ENCODE peak calls at places on chromosomes 2 and 18, in nine cellular contexts. Q, L, I, A, P, N, W, T and F are unnamed samples.

GRCh38 chr2:36960773-36961172 is 5.6 kb downstream of the STRN start:
- DNase-seq in Q (no peak), L (no peak), I (no peak), A (no peak), P (no peak), N (no peak), W (no peak), T (no peak), F (no peak)

GRCh38 chr2:10771786-10772185 is 40.8 kb downstream of the PDIA6 start:
- DNase-seq in Q (no peak), L (no peak), I (no peak), A (no peak), P (no peak), N (no peak), W (no peak), T (no peak), F (no peak)

GRCh38 chr18:76396792-76397191 is 98.2 kb downstream of the ZNF516 start:
- DNase-seq in Q (no peak), L (no peak), I (no peak), A (no peak), P (no peak), N (no peak), W (no peak), T (no peak), F (no peak)

GRCh38 chr2:200302940-200303727 is 3.4 kb upstream of the SPATS2L start:
- DNase-seq in Q (no peak), L (no peak), I (peak), A (no peak), P (no peak), N (peak), W (no peak), T (no peak), F (no peak)

GRCh38 chr2:1649103-1649870 is 95.0 kb downstream of the PXDN start:
- DNase-seq in Q (no peak), L (no peak), I (no peak), A (no peak), P (no peak), N (no peak), W (no peak), T (no peak), F (no peak)

GRCh38 chr2:76478636-76479035 is 767.9 kb upstream of the GCFC2 start:
- DNase-seq in Q (no peak), L (no peak), I (no peak), A (no peak), P (no peak), N (no peak), W (no peak), T (no peak), F (no peak)

GRCh38 chr2:237909075-237909695 is 49.8 kb downstream of the RAMP1 start:
- DNase-seq in Q (no peak), L (no peak), I (no peak), A (no peak), P (no peak), N (no peak), W (no peak), T (no peak), F (no peak)

GRCh38 chr2:169105433-169105832 is 36.1 kb downstream of the DHRS9 start:
- DNase-seq in Q (no peak), L (no peak), I (no peak), A (no peak), P (no peak), N (no peak), W (no peak), T (no peak), F (no peak)

GRCh38 chr2:8994386-8994785 is 9.1 kb downstream of the MBOAT2 start:
- DNase-seq in Q (no peak), L (no peak), I (no peak), A (no peak), P (no peak), N (no peak), W (no peak), T (no peak), F (no peak)

GRCh38 chr2:179711375-179711774 is 150.0 kb downstream of the ZNF385B start:
- DNase-seq in Q (no peak), L (no peak), I (no peak), A (no peak), P (no peak), N (no peak), W (no peak), T (no peak), F (no peak)

GRCh38 chr2:16216555-16216938 is 276.2 kb downstream of the MYCN start:
- DNase-seq in Q (peak), L (no peak), I (no peak), A (no peak), P (no peak), N (no peak), W (no peak), T (no peak), F (no peak)

GRCh38 chr2:64363140-64363539 is 90.8 kb upstream of the LGALSL start:
- DNase-seq in Q (no peak), L (no peak), I (no peak), A (no peak), P (no peak), N (no peak), W (no peak), T (no peak), F (no peak)

GRCh38 chr18:58998421-58999203 is 133.9 kb downstream of the ZNF532 start:
- DNase-seq in Q (no peak), L (no peak), I (peak), A (no peak), P (peak), N (no peak), W (no peak), T (no peak), F (no peak)

GRCh38 chr2:96329416-96329815 is 4.3 kb downstream of the ITPRIPL1 start:
- DNase-seq in Q (no peak), L (no peak), I (peak), A (peak), P (no peak), N (no peak), W (no peak), T (no peak), F (no peak)

GRCh38 chr2:9707008-9707407 is 76.2 kb upstream of the YWHAQ start:
- DNase-seq in Q (no peak), L (no peak), I (no peak), A (no peak), P (no peak), N (no peak), W (no peak), T (no peak), F (no peak)

GRCh38 chr2:234410526-234410925 is 86.4 kb downstream of the ARL4C start:
- DNase-seq in Q (peak), L (peak), I (no peak), A (no peak), P (no peak), N (no peak), W (no peak), T (no peak), F (no peak)

GRCh38 chr18:26405190-26405781 is 143.1 kb downstream of the KCTD1 start:
- DNase-seq in Q (peak), L (no peak), I (peak), A (peak), P (no peak), N (peak), W (no peak), T (peak), F (peak)

GRCh38 chr2:232348936-232349335 is 29.6 kb upstream of the ALPP start:
- DNase-seq in Q (no peak), L (no peak), I (no peak), A (no peak), P (peak), N (peak), W (no peak), T (no peak), F (peak)

GRCh38 chr2:190342601-190343000 is 788 bp upstream of the INPP1 start:
- DNase-seq in Q (no peak), L (no peak), I (peak), A (no peak), P (no peak), N (no peak), W (no peak), T (no peak), F (no peak)

GRCh38 chr2:67259581-67260347 is 137.4 kb upstream of the ETAA1 start:
- DNase-seq in Q (no peak), L (no peak), I (peak), A (peak), P (no peak), N (no peak), W (no peak), T (no peak), F (no peak)

GRCh38 chr2:176088048-176088936 is 4.2 kb upstream of the HOXD13 start:
- DNase-seq in Q (peak), L (no peak), I (peak), A (peak), P (peak), N (peak), W (no peak), T (peak), F (peak)

GRCh38 chr2:195251221-195251620 is 405.8 kb upstream of the SLC39A10 start:
- DNase-seq in Q (no peak), L (no peak), I (no peak), A (peak), P (no peak), N (no peak), W (no peak), T (no peak), F (no peak)

GRCh38 chr2:16393483-16394071 is 272.1 kb downstream of the CYRIA start:
- DNase-seq in Q (peak), L (no peak), I (no peak), A (no peak), P (no peak), N (no peak), W (no peak), T (no peak), F (no peak)

GRCh38 chr2:33442528-33443069 is 33.9 kb upstream of the RASGRP3 start:
- DNase-seq in Q (no peak), L (no peak), I (peak), A (peak), P (no peak), N (no peak), W (no peak), T (no peak), F (no peak)

GRCh38 chr18:8610442-8610801 is 1.2 kb downstream of the RAB12 start:
- DNase-seq in Q (peak), L (no peak), I (peak), A (peak), P (no peak), N (no peak), W (no peak), T (peak), F (peak)

GRCh38 chr2:19873014-19873413 is 28.8 kb downstream of the TTC32 start:
- DNase-seq in Q (no peak), L (no peak), I (no peak), A (no peak), P (no peak), N (no peak), W (no peak), T (no peak), F (no peak)

GRCh38 chr2:174656671-174657171 is 59.1 kb upstream of the WIPF1 start:
- DNase-seq in Q (no peak), L (no peak), I (no peak), A (no peak), P (no peak), N (no peak), W (no peak), T (no peak), F (no peak)

GRCh38 chr2:189559579-189560272 is 20.9 kb downstream of the SLC40A1 start:
- DNase-seq in Q (no peak), L (no peak), I (no peak), A (peak), P (no peak), N (no peak), W (no peak), T (no peak), F (no peak)

GRCh38 chr2:233700028-233700635 is 7.4 kb downstream of the UGT1A6 start:
- DNase-seq in Q (peak), L (peak), I (peak), A (peak), P (no peak), N (no peak), W (no peak), T (peak), F (no peak)

GRCh38 chr2:223585691-223586090 is 16.5 kb downstream of the SCG2 start:
- DNase-seq in Q (no peak), L (no peak), I (peak), A (no peak), P (no peak), N (no peak), W (no peak), T (no peak), F (no peak)

GRCh38 chr2:46804794-46805193 is 110.8 kb downstream of the MCFD2 start:
- DNase-seq in Q (no peak), L (no peak), I (peak), A (no peak), P (no peak), N (no peak), W (no peak), T (no peak), F (no peak)

GRCh38 chr2:10846110-10846861 is 33.7 kb upstream of the PDIA6 start:
- DNase-seq in Q (no peak), L (no peak), I (no peak), A (no peak), P (no peak), N (no peak), W (no peak), T (no peak), F (no peak)

DNA sequence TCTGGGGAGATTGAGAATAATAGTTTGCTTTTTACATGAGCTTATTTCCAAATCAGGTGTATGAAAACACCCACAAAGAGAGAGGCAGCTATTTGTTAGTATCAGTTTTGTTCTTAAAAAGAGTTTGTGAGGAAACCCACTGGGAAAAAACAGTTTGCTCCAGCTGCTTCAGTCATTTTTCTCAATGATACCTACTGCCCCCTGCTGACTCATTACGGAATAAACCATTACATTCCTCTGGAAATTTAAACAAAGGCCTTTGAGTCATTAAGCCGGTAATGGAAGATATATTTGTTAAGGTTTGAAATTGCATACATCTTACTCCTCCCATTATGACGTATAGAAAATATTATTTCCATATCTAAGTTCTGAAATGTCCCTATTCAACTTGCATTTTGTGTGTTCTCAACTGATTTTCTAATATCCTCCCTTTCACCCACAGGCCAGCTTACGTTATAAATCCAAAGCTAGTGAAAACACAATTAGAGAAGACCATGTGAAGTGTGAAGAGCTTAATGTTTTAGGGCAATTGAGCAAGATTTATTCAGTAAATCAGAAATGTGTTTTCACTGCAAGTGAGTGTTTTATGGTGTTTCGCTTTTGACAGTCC is 761.6 kb downstream of the DSC3 start:
- DNase-seq in Q (peak), L (peak), I (peak), A (peak), P (no peak), N (peak), W (no peak), T (peak), F (peak)
- H2AFZ ChIP-seq in Q (peak), L (no peak), I (peak), A (no peak), P (peak), N (peak), W (no peak), T (no peak), F (no peak)

DNA sequence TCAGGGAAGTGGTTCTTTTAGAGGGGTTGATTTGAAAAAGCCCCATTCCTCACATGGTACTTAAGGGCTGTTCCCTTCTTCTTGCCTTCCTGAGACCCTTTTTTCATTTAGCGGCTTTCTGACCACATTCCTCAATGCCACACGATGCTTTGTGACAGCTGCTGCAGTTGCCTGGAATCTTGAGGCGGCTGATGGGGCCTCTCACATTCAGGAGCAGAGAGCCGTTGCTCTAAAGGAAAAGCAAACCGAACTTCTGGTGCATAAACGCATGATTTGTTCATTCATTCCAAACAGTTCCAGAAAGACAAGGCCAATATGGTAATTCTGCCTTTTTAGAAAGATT is 402.6 kb downstream of the TXNL1 start:
- DNase-seq in Q (peak), L (no peak), I (no peak), A (no peak), P (no peak), N (no peak), W (no peak), T (no peak), F (no peak)
- H2AFZ ChIP-seq in Q (no peak), L (peak), I (no peak), A (no peak), P (no peak), N (no peak), W (peak), T (no peak), F (peak)

DNA sequence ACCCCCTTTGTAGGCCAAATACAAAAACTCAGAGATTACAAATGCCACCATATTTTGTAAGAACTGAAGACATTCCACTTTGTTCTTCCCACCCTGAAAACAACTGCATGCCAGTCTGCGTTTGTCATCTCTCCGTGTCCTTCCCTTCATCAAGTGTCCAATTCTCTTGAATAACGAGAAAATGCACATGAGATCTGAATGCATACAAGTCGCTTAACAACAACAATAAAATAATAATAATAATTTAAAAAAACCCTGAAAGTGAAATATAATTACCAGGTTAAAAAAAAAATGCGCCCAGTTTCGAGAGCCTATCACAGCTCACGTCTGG is 2.0 kb upstream of the SETBP1 start:
- DNase-seq in Q (no peak), L (no peak), I (no peak), A (no peak), P (no peak), N (no peak), W (no peak), T (no peak), F (no peak)
- H2AFZ ChIP-seq in Q (no peak), L (no peak), I (peak), A (no peak), P (no peak), N (no peak), W (no peak), T (no peak), F (no peak)

DNA sequence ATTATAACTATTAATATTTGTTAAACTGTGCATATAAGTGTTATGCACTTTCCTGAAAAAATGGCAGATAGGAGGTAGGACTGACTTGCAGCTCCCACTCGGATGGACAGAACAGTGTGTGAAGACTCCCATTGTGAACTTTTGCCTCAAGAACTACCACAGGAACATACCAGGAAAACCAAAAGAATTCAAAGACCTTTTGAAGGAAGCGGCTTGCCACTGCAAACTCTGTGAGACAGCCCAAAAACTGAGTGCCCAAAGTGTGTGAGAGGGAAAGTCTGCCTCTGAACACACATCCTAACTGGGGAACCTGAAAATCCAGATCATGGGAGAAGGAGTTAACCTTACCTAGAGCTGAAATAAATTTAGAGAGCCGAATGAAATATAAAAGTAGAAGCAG is 171.0 kb downstream of the ZBTB7C start:
- DNase-seq in Q (no peak), L (no peak), I (no peak), A (no peak), P (no peak), N (no peak), W (no peak), T (no peak), F (no peak)
- H2AFZ ChIP-seq in Q (no peak), L (no peak), I (no peak), A (no peak), P (no peak), N (no peak), W (no peak), T (no peak), F (peak)

GRCh38 chr18:75365230-75365629 is 62.3 kb downstream of the SMIM21 start:
- DNase-seq in Q (no peak), L (no peak), I (no peak), A (no peak), P (no peak), N (no peak), W (no peak), T (no peak), F (no peak)
- H2AFZ ChIP-seq in Q (no peak), L (no peak), I (no peak), A (no peak), P (no peak), N (no peak), W (no peak), T (no peak), F (no peak)

DNA sequence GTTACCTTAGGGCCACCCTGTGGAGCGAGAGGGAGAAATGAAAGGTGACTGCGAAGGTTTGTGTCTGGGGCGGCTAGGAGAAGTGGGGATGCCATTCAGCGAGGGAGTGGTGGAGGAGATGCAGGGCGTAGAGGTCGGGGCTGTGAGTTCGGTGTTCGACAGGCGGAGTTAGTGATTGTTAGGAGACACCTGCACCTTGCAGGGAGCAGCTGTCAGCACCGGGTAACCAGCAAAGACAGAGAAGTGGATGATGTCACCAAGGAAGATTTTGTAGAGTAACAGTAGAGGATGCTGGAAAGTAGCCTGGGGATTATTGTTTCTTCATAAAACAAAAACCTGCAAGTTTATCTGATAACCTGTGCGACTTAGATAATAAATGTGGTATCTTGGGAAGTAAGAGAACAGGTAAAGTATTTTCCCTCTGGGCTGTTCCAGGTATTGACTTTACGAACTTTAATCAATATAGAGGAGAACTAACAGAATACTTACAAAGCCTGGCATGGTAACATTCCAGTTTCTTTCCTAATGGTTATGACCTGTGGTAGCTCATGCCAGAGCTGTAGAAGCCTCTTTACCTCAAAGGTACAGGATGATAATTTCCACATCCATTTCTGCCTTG is 63.8 kb downstream of the SPTBN1 start:
- DNase-seq in Q (no peak), L (no peak), I (no peak), A (no peak), P (no peak), N (no peak), W (no peak), T (no peak), F (no peak)
- H2AFZ ChIP-seq in Q (no peak), L (no peak), I (no peak), A (no peak), P (no peak), N (no peak), W (no peak), T (no peak), F (no peak)

GRCh38 chr2:26528870-26529269 is 50.9 kb upstream of the OTOF start:
- DNase-seq in Q (no peak), L (no peak), I (no peak), A (no peak), P (no peak), N (no peak), W (no peak), T (no peak), F (no peak)

GRCh38 chr2:26528186-26528585 is 50.3 kb upstream of the OTOF start:
- DNase-seq in Q (no peak), L (no peak), I (no peak), A (no peak), P (no peak), N (no peak), W (no peak), T (no peak), F (no peak)

GRCh38 chr2:26529406-26530070 is 51.6 kb upstream of the OTOF start:
- DNase-seq in Q (no peak), L (no peak), I (no peak), A (no peak), P (no peak), N (no peak), W (no peak), T (no peak), F (no peak)

GRCh38 chr2:26530696-26531095 is 52.8 kb upstream of the OTOF start:
- DNase-seq in Q (no peak), L (no peak), I (peak), A (peak), P (no peak), N (no peak), W (no peak), T (no peak), F (no peak)

DNA sequence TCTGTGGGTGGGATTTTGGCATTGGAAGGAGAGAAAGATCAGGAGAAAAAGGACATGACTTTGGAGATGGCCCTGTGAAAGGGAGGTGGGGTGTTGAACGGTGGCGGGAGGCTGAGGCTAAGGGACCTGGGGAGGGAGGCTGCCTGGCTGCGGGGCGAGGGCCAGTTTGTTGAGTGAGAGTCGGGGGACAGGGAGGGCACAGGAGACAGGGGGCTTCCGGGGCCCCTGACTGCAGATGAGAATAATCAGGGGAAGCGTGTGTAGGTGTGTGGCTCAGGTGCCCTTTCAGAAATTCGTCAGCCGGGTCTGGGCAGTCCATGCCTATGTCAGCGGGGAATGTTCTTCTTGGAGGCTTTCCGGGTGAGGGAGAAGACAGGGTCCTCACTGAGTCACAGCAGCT is 52.2 kb upstream of the OTOF start:
- DNase-seq in Q (no peak), L (no peak), I (no peak), A (no peak), P (no peak), N (no peak), W (no peak), T (no peak), F (no peak)
- H2AFZ ChIP-seq in Q (no peak), L (peak), I (peak), A (peak), P (no peak), N (no peak), W (no peak), T (no peak), F (no peak)